ENCODE peak calls at places on chromosomes 5 and 9, in nine cellular contexts. V, B, S, R, H, O, I, W and T are unnamed samples.

GRCh38 chr5:171306785-171307591 is 2.1 kb upstream of the TLX3 start:
- DNase-seq in V (no peak), B (no peak), S (no peak), R (no peak), H (no peak), O (no peak), I (no peak), W (no peak), T (no peak)

GRCh38 chr9:72945391-72945790 is 7.5 kb downstream of the ALDH1A1 start:
- DNase-seq in V (no peak), B (no peak), S (no peak), R (no peak), H (no peak), O (no peak), I (no peak), W (no peak), T (no peak)

GRCh38 chr5:134735243-134735642 is 3.1 kb upstream of the CAMLG start:
- DNase-seq in V (no peak), B (no peak), S (no peak), R (no peak), H (no peak), O (no peak), I (no peak), W (no peak), T (no peak)

GRCh38 chr5:122083535-122083934 is 5.5 kb upstream of the LOX start:
- DNase-seq in V (no peak), B (no peak), S (no peak), R (no peak), H (no peak), O (no peak), I (no peak), W (no peak), T (no peak)

GRCh38 chr5:133467325-133467700 is 145.0 kb downstream of the FSTL4 start:
- DNase-seq in V (no peak), B (no peak), S (no peak), R (no peak), H (no peak), O (no peak), I (no peak), W (no peak), T (no peak)

GRCh38 chr5:78597858-78598415 is 50.6 kb downstream of the LHFPL2 start:
- DNase-seq in V (peak; percentile 76), B (no peak), S (peak; percentile 58), R (no peak), H (no peak), O (peak; percentile 76), I (no peak), W (no peak), T (peak; percentile 74)

GRCh38 chr5:138953370-138954256 is 78.5 kb upstream of the LRRTM2 start:
- DNase-seq in V (peak; percentile 14), B (peak; percentile 93), S (peak; percentile 39), R (peak; percentile 48), H (no peak), O (peak; percentile 76), I (no peak), W (peak; percentile 33), T (peak; percentile 66)

GRCh38 chr9:109905472-109905871 is 125.5 kb downstream of the PALM2AKAP2 start:
- DNase-seq in V (no peak), B (no peak), S (no peak), R (no peak), H (no peak), O (no peak), I (no peak), W (no peak), T (no peak)

GRCh38 chr5:127582723-127583370 is 65.4 kb downstream of the PRRC1 start:
- DNase-seq in V (no peak), B (no peak), S (no peak), R (no peak), H (no peak), O (no peak), I (no peak), W (no peak), T (no peak)

GRCh38 chr5:117095803-117096332 is 521.2 kb upstream of the SEMA6A start:
- DNase-seq in V (no peak), B (no peak), S (no peak), R (no peak), H (no peak), O (no peak), I (no peak), W (no peak), T (no peak)

GRCh38 chr5:177232761-177233160 is 70.8 kb downstream of the RAB24 start:
- DNase-seq in V (peak; percentile 80), B (no peak), S (peak; percentile 8), R (no peak), H (no peak), O (peak; percentile 15), I (no peak), W (no peak), T (no peak)

GRCh38 chr9:126719677-126720435 is 85.0 kb upstream of the ZBTB43 start:
- DNase-seq in V (peak; percentile 70), B (peak; percentile 69), S (peak; percentile 84), R (peak; percentile 61), H (peak; percentile 58), O (no peak), I (no peak), W (peak; percentile 45), T (peak; percentile 24)

GRCh38 chr9:72280913-72281500 is 84.0 kb downstream of the ZFAND5 start:
- DNase-seq in V (peak; percentile 61), B (peak; percentile 72), S (peak; percentile 57), R (peak; percentile 27), H (peak; percentile 65), O (peak; percentile 79), I (no peak), W (peak; percentile 65), T (peak; percentile 69)

GRCh38 chr9:4296217-4296616 is 3.7 kb downstream of the GLIS3 start:
- DNase-seq in V (no peak), B (no peak), S (no peak), R (no peak), H (no peak), O (no peak), I (no peak), W (no peak), T (no peak)

GRCh38 chr9:113570749-113571711 is 107.5 kb downstream of the RGS3 start:
- DNase-seq in V (no peak), B (no peak), S (no peak), R (no peak), H (no peak), O (peak; percentile 48), I (no peak), W (no peak), T (no peak)

GRCh38 chr5:961711-962240 is 46.8 kb upstream of the NKD2 start:
- DNase-seq in V (no peak), B (no peak), S (no peak), R (no peak), H (no peak), O (no peak), I (no peak), W (no peak), T (no peak)

GRCh38 chr9:110049699-110050450 is 158.1 kb downstream of the C9orf152 start:
- DNase-seq in V (peak; percentile 53), B (peak; percentile 14), S (no peak), R (no peak), H (peak; percentile 27), O (peak; percentile 34), I (no peak), W (no peak), T (no peak)

GRCh38 chr5:94849821-94850736 is 231.6 kb downstream of the SLF1 start:
- DNase-seq in V (peak; percentile 38), B (peak; percentile 5), S (peak; percentile 18), R (peak; percentile 15), H (peak; percentile 19), O (peak; percentile 74), I (peak; percentile 26), W (peak; percentile 48), T (peak; percentile 40)

GRCh38 chr9:120532475-120532874 is 47.5 kb downstream of the CDK5RAP2 start:
- DNase-seq in V (peak; percentile 55), B (no peak), S (peak; percentile 47), R (no peak), H (peak; percentile 24), O (peak; percentile 63), I (no peak), W (no peak), T (no peak)

GRCh38 chr5:177064500-177065277 is 22.0 kb upstream of the FGFR4 start:
- DNase-seq in V (no peak), B (no peak), S (no peak), R (no peak), H (no peak), O (no peak), I (no peak), W (no peak), T (peak; percentile 39)

GRCh38 chr5:136053336-136054121 is 24.7 kb downstream of the TGFBI start:
- DNase-seq in V (peak; percentile 99), B (no peak), S (peak; percentile 98), R (no peak), H (peak; percentile 90), O (peak; percentile 94), I (peak; percentile 86), W (no peak), T (peak; percentile 77)

GRCh38 chr5:158166424-158166823 is 307.5 kb upstream of the CLINT1 start:
- DNase-seq in V (no peak), B (no peak), S (no peak), R (no peak), H (no peak), O (no peak), I (no peak), W (no peak), T (no peak)

GRCh38 chr9:100759166-100759565 is 181.3 kb downstream of the CAVIN4 start:
- DNase-seq in V (no peak), B (no peak), S (no peak), R (no peak), H (no peak), O (no peak), I (no peak), W (no peak), T (no peak)

GRCh38 chr5:9423611-9424010 is 122.3 kb downstream of the SEMA5A start:
- DNase-seq in V (peak; percentile 28), B (no peak), S (no peak), R (no peak), H (no peak), O (peak; percentile 27), I (no peak), W (no peak), T (no peak)

GRCh38 chr9:72134801-72135200 is 14.4 kb upstream of the GDA start:
- DNase-seq in V (no peak), B (no peak), S (no peak), R (no peak), H (no peak), O (no peak), I (no peak), W (no peak), T (no peak)

GRCh38 chr5:155532621-155533314 is 519.2 kb downstream of the KIF4B start:
- DNase-seq in V (no peak), B (no peak), S (peak; percentile 59), R (no peak), H (no peak), O (no peak), I (no peak), W (no peak), T (no peak)

GRCh38 chr9:120362446-120362845 is 217.5 kb downstream of the CDK5RAP2 start:
- DNase-seq in V (peak; percentile 42), B (no peak), S (no peak), R (no peak), H (no peak), O (no peak), I (no peak), W (no peak), T (no peak)

GRCh38 chr9:113646946-113647914 is 183.7 kb downstream of the RGS3 start:
- DNase-seq in V (no peak), B (no peak), S (no peak), R (no peak), H (no peak), O (no peak), I (no peak), W (no peak), T (no peak)

GRCh38 chr5:22928821-22929482 is 75.8 kb upstream of the CDH12 start:
- DNase-seq in V (no peak), B (no peak), S (peak; percentile 17), R (no peak), H (no peak), O (no peak), I (no peak), W (no peak), T (no peak)

GRCh38 chr5:107874810-107875209 is 204.1 kb upstream of the EFNA5 start:
- DNase-seq in V (peak; percentile 32), B (no peak), S (peak; percentile 59), R (no peak), H (no peak), O (no peak), I (no peak), W (no peak), T (no peak)

GRCh38 chr5:96000308-96000707 is 38.7 kb upstream of the ELL2 start:
- DNase-seq in V (no peak), B (no peak), S (no peak), R (no peak), H (no peak), O (no peak), I (no peak), W (no peak), T (no peak)